ENCODE peak calls at places on chromosomes 2 and 18, in six cellular contexts. Q is gastrocnemius medialis, L is ovary, D is breast epithelium, A is heart left ventricle, O is right lobe of liver. K is an unnamed sample. For H3K4me1, the result is how much of the 10 kb centered on the place peaks cover.

GRCh38 chr2:57181315-57182038 is 865.1 kb upstream of the VRK2 start:
- DNase-seq in A (no peak), O (no peak), D (no peak), Q (no peak), L (no peak), K (no peak)

GRCh38 chr2:45944075-45944474 is 292.6 kb downstream of the PRKCE start:
- DNase-seq in D (no peak), L (no peak), O (no peak), A (no peak), Q (no peak), K (no peak)

GRCh38 chr18:61980355-61980754 is 87.5 kb upstream of the RNF152 start:
- DNase-seq in O (no peak), D (no peak), A (no peak), L (no peak), Q (no peak), K (no peak)

GRCh38 chr2:231573096-231573495 is 19.6 kb upstream of the TEX44 start:
- DNase-seq in L (no peak), Q (no peak), D (no peak), A (no peak), O (no peak), K (no peak)

GRCh38 chr2:239826786-239827510 is 198.2 kb downstream of the NDUFA10 start:
- DNase-seq in L (peak), Q (no peak), D (peak), O (no peak), A (peak), K (peak)

GRCh38 chr18:51668101-51668500 is 470.6 kb upstream of the MEX3C start:
- DNase-seq in O (peak), L (peak), D (no peak), A (no peak), Q (no peak), K (no peak)

GRCh38 chr2:124678043-124678442 is 653.0 kb downstream of the CNTNAP5 start:
- DNase-seq in Q (no peak), A (no peak), L (no peak), D (no peak), O (no peak), K (no peak)

GRCh38 chr2:166057363-166058169 is 70.3 kb downstream of the SCN1A start:
- DNase-seq in D (no peak), Q (no peak), O (no peak), L (no peak), A (no peak), K (no peak)

GRCh38 chr18:79609841-79610281 is 69.7 kb upstream of the CTDP1 start:
- DNase-seq in O (peak), Q (no peak), D (no peak), L (peak), A (peak), K (no peak)

GRCh38 chr2:97267411-97268074 is 154.6 kb downstream of the ANKRD36 start:
- DNase-seq in O (peak), Q (peak), L (peak), D (peak), A (peak), K (peak)

GRCh38 chr2:114065731-114066130 is 175.8 kb downstream of the ACTR3 start:
- DNase-seq in Q (no peak), L (no peak), A (no peak), O (no peak), D (no peak), K (no peak)

GRCh38 chr2:229821353-229821752 is 100.5 kb downstream of the TRIP12 start:
- DNase-seq in Q (no peak), A (no peak), L (no peak), O (no peak), D (no peak), K (no peak)

GRCh38 chr2:30768708-30769580 is 38.3 kb downstream of the CAPN13 start:
- DNase-seq in O (no peak), Q (no peak), L (no peak), A (no peak), D (no peak), K (no peak)

GRCh38 chr2:234269769-234270204 is 219.3 kb downstream of the SPP2 start:
- DNase-seq in A (no peak), D (no peak), O (no peak), L (no peak), Q (no peak), K (no peak)

GRCh38 chr2:8581048-8581561 is 100.8 kb upstream of the ID2 start:
- DNase-seq in O (no peak), Q (no peak), L (no peak), A (no peak), D (no peak), K (no peak)

GRCh38 chr18:27185025-27185763 is at the start of gene CHST9:
- DNase-seq in D (no peak), L (no peak), A (peak), Q (no peak), O (peak), K (no peak)

GRCh38 chr2:181904022-181904632 is 12.6 kb downstream of the ITPRID2 start:
- DNase-seq in Q (no peak), O (no peak), L (no peak), D (no peak), A (no peak), K (no peak)

GRCh38 chr18:2924920-2925319 is 78.1 kb downstream of the EMILIN2 start:
- DNase-seq in O (no peak), L (no peak), Q (no peak), A (no peak), D (no peak), K (no peak)

GRCh38 chr2:62200868-62201267 is 5.0 kb downstream of the B3GNT2 start:
- DNase-seq in A (no peak), Q (no peak), D (no peak), O (no peak), L (no peak), K (no peak)

GRCh38 chr2:42917374-42918017 is 125.1 kb upstream of the HAAO start:
- DNase-seq in D (peak), A (peak), O (peak), Q (peak), L (no peak), K (peak)

GRCh38 chr2:238596571-238597551 is 170.1 kb downstream of the ASB1 start:
- DNase-seq in O (no peak), A (peak), L (peak), D (peak), Q (peak), K (peak)

GRCh38 chr2:36792947-36793346 is 96.4 kb downstream of the VIT start:
- DNase-seq in O (no peak), L (no peak), D (no peak), Q (no peak), A (no peak), K (no peak)

GRCh38 chr2:206993964-206994363 is 54.6 kb downstream of the CPO start:
- DNase-seq in A (no peak), Q (no peak), D (peak), O (no peak), L (no peak), K (no peak)

GRCh38 chr2:183665403-183665802 is 541.2 kb downstream of the NUP35 start:
- DNase-seq in D (no peak), Q (no peak), L (no peak), O (no peak), A (no peak), K (no peak)

GRCh38 chr2:230347659-230348305 is 20.8 kb downstream of the SP140L start:
- DNase-seq in L (no peak), Q (no peak), D (no peak), O (no peak), A (no peak), K (no peak)

GRCh38 chr18:73645175-73645715 is 502.4 kb downstream of the FBXO15 start:
- DNase-seq in O (no peak), Q (no peak), L (no peak), A (no peak), D (no peak), K (no peak)

GRCh38 chr2:134244587-134244986 is 9.3 kb upstream of the MGAT5 start:
- DNase-seq in O (no peak), D (no peak), L (no peak), A (no peak), Q (no peak), K (no peak)

GRCh38 chr18:45876131-45876530 is 50.7 kb downstream of the SIGLEC15 start:
- DNase-seq in O (no peak), A (no peak), Q (no peak), D (no peak), L (no peak), K (no peak)

GRCh38 chr2:115303-115702 is 69.0 kb upstream of the FAM110C start:
- DNase-seq in D (no peak), O (no peak), L (no peak), A (no peak), Q (no peak), K (no peak)

GRCh38 chr2:174490032-174490431 is 3.2 kb upstream of the GPR155 start:
- DNase-seq in D (no peak), Q (no peak), O (no peak), A (no peak), L (no peak), K (no peak)

GRCh38 chr2:223052710-223053261 is 796 bp downstream of the KCNE4 start:
- DNase-seq in Q (no peak), L (peak), O (no peak), A (no peak), D (no peak), K (peak)
- TF ChIP-seq POLR2A in Q (no peak), L (no peak), O (no peak), A (no peak), D (no peak), K (no peak)

GRCh38 chr18:55401638-55402191 is 186.3 kb downstream of the TCF4 start:
- DNase-seq in A (peak), D (no peak), L (no peak), O (peak), Q (peak), K (peak)
- H3K4me1 ChIP-seq in A (under half), D (under half), L (under half), O (under half), Q (half or more), K (under half)

GRCh38 chr2:191001624-191002023 is 12.3 kb downstream of the STAT1 start:
- DNase-seq in O (no peak), D (no peak), A (no peak), Q (no peak), L (no peak), K (no peak)
- TF ChIP-seq POLR2A in O (no peak), D (no peak), A (no peak), Q (no peak), L (no peak), K (no peak)

GRCh38 chr18:76475450-76476203 is 19.4 kb downstream of the ZNF516 start:
- DNase-seq in A (no peak), L (no peak), D (no peak), O (no peak), Q (peak), K (no peak)
- H3K4me1 ChIP-seq in A (under half), L (under half), D (under half), O (under half), Q (under half), K (under half)

DNA sequence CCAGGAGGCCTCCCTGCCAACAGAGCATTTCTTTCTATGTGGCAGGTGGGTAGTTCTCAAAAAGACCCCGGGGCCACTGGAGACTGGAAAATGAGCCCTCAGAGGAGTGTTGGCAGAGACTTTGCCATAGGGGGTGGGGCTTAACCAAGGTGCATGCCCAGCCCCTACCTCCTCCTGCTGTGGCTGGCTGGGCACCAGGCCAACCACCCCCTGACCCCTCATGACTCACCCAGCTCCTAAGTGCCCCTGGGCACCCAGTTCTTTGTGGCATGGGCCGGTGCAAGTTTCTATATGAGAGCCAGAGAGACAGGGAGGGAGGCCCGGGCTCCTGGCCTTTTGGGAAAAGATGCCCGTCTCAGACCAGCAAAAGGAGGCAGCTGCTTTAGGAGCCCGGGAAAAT is 98.3 kb upstream of the SMAD2 start:
- DNase-seq in D (peak), Q (no peak), A (no peak), L (no peak), O (no peak), K (no peak)
- TF ChIP-seq POLR2A in D (no peak), Q (no peak), A (no peak), L (no peak), O (no peak), K (no peak)

GRCh38 chr2:86239745-86240144 is 40.5 kb downstream of the MRPL35 start:
- DNase-seq in L (no peak), A (no peak), D (no peak), Q (no peak), O (no peak), K (no peak)

GRCh38 chr2:86240251-86240650 is 41.0 kb downstream of the MRPL35 start:
- DNase-seq in D (no peak), Q (no peak), L (no peak), A (no peak), O (no peak), K (no peak)

GRCh38 chr2:86243272-86243671 is 44.0 kb downstream of the MRPL35 start:
- DNase-seq in O (no peak), Q (no peak), A (no peak), L (no peak), D (no peak), K (no peak)

GRCh38 chr2:86239326-86239725 is 40.1 kb downstream of the MRPL35 start:
- DNase-seq in D (no peak), Q (no peak), O (no peak), A (no peak), L (no peak), K (no peak)

DNA sequence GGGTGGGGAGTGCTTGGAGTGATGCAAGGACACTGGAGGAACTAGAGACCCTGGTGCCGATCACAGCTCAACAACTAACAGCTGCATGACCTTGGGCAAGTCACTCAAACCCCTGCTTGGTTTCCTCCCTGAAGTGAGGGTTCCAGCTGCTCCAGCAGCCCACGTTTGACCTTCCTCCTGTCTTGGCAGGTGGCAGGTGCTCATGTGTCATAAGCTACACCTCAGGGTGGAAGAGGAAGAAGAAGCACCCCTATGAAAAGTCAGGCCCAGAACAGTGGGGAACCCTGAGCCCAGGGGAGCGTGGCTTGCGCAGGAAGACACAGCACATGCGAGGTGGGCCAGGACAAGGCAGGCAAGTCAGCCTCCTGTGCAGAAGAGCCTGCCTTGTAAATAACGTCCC is 42.4 kb downstream of the MRPL35 start:
- DNase-seq in A (no peak), O (no peak), D (no peak), L (no peak), Q (no peak), K (no peak)
- H3K4me1 ChIP-seq in A (under half), O (under half), D (under half), L (under half), Q (under half), K (under half)

GRCh38 chr2:11344342-11344955 is at the start of gene ROCK2:
- DNase-seq in A (peak), Q (peak), O (peak), L (peak), D (peak), K (peak)

GRCh38 chr2:11342561-11343343 is 1.7 kb downstream of the ROCK2 start:
- DNase-seq in O (no peak), Q (no peak), A (no peak), L (no peak), D (no peak), K (no peak)

GRCh38 chr2:11343344-11343625 is 1.2 kb downstream of the ROCK2 start:
- DNase-seq in O (no peak), D (no peak), Q (no peak), A (no peak), L (no peak), K (no peak)

GRCh38 chr2:11344956-11345671 is 678 bp upstream of the ROCK2 start:
- DNase-seq in L (no peak), Q (peak), O (peak), A (peak), D (peak), K (peak)

GRCh38 chr2:11343626-11344341 is 652 bp downstream of the ROCK2 start:
- DNase-seq in Q (peak), A (peak), D (peak), O (peak), L (peak), K (peak)
- TF ChIP-seq POLR2A in Q (peak), A (no peak), D (no peak), O (peak), L (no peak), K (no peak)